ENCODE peak calls at places on chromosomes 11 and 22, in four cellular contexts. V is stimulated activated CD8-positive, alpha-beta memory T cell treated with anti-CD3 and anti-CD28 coated beads, Interleukin-4, amount 100 ng/mL, for 48 hours; N is anterior cingulate cortex; Z is body of pancreas. W is an unnamed sample.

GRCh38 chr11:65551572-65552398 is 6.4 kb downstream of the LTBP3 start:
- DNase-seq in N (no peak), Z (peak), V (peak), W (no peak)

GRCh38 chr22:48037618-48038017 is 1275.2 kb downstream of the TBC1D22A start:
- DNase-seq in N (no peak), V (no peak), Z (no peak), W (no peak)

GRCh38 chr22:37906364-37907008 is 389 bp downstream of the MICALL1 start:
- DNase-seq in V (peak), N (no peak), Z (no peak), W (no peak)

GRCh38 chr11:120566176-120566575 is 54.6 kb downstream of the GRIK4 start:
- DNase-seq in V (no peak), Z (no peak), N (no peak), W (no peak)

GRCh38 chr11:72141066-72141465 is 5.5 kb downstream of the FOLR3 start:
- DNase-seq in Z (no peak), N (no peak), V (peak), W (no peak)

GRCh38 chr11:3162410-3163240 is 2.5 kb downstream of the OSBPL5 start:
- DNase-seq in V (no peak), N (no peak), Z (peak), W (no peak)

GRCh38 chr11:76835928-76836612 is 24.6 kb upstream of the ACER3 start:
- DNase-seq in Z (peak), N (no peak), V (no peak), W (no peak)

GRCh38 chr11:66639066-66639813 is 737 bp downstream of the RBM4 start:
- DNase-seq in N (no peak), V (no peak), Z (no peak), W (no peak)

GRCh38 chr11:110373061-110373702 is 56.6 kb upstream of the FDX1 start:
- DNase-seq in N (no peak), V (no peak), Z (no peak), W (no peak)

GRCh38 chr11:93784935-93785360 is 866 bp downstream of the MED17 start:
- DNase-seq in N (no peak), Z (no peak), V (peak), W (no peak)

GRCh38 chr22:35301370-35301874 is 1.7 kb downstream of the TOM1 start:
- DNase-seq in V (no peak), N (no peak), Z (no peak), W (no peak)

GRCh38 chr11:3686751-3687150 is 15.6 kb upstream of the CHRNA10 start:
- DNase-seq in N (no peak), V (no peak), Z (no peak), W (no peak)

GRCh38 chr11:13384837-13385417 is 78.1 kb downstream of the BTBD10 start:
- DNase-seq in V (peak), N (no peak), Z (no peak), W (no peak)

GRCh38 chr22:19730662-19731360 is 7.5 kb downstream of the GP1BB start:
- DNase-seq in N (peak), Z (peak), V (peak), W (no peak)

GRCh38 chr22:39253427-39254070 is 8.8 kb upstream of the PDGFB start:
- DNase-seq in N (no peak), Z (peak), V (peak), W (no peak)

GRCh38 chr11:113681711-113682410 is 24.2 kb downstream of the TMPRSS5 start:
- DNase-seq in N (no peak), V (no peak), Z (no peak), W (no peak)

GRCh38 chr11:127411283-127411682 is 410.7 kb upstream of the KIRREL3 start:
- DNase-seq in Z (no peak), N (no peak), V (no peak), W (no peak)

GRCh38 chr11:69232821-69233760 is 60.9 kb upstream of the MYEOV start:
- DNase-seq in V (no peak), Z (peak), N (no peak), W (no peak)

GRCh38 chr22:23301591-23301990 is 121.3 kb downstream of the BCR start:
- DNase-seq in N (no peak), V (no peak), Z (no peak), W (no peak)

GRCh38 chr11:1194977-1195689 is 27.7 kb upstream of the MUC5B start:
- DNase-seq in Z (peak), V (no peak), N (no peak), W (no peak)

GRCh38 chr22:35899736-35900135 is 128.9 kb downstream of the RBFOX2 start:
- DNase-seq in N (no peak), V (no peak), Z (no peak), W (no peak)

GRCh38 chr22:27875951-27876350 is 43.1 kb downstream of the PITPNB start:
- DNase-seq in V (no peak), Z (no peak), N (no peak), W (no peak)

GRCh38 chr11:15379483-15379882 is 264.8 kb downstream of the INSC start:
- DNase-seq in Z (no peak), N (no peak), V (no peak), W (no peak)

GRCh38 chr11:2838091-2838490 is 47.5 kb downstream of the CDKN1C start:
- DNase-seq in N (no peak), Z (no peak), V (no peak), W (no peak)

GRCh38 chr22:44845191-44845590 is 92.8 kb downstream of the ARHGAP8 start:
- DNase-seq in V (no peak), N (no peak), Z (no peak), W (no peak)

GRCh38 chr22:49365191-49365837 is 462.4 kb downstream of the BRD1 start:
- DNase-seq in N (no peak), Z (no peak), V (no peak), W (no peak)

GRCh38 chr11:74272276-74272675 is 39.2 kb downstream of the P4HA3 start:
- DNase-seq in Z (no peak), V (no peak), N (no peak), W (no peak)

GRCh38 chr11:129960216-129961214 is 42.1 kb downstream of the PRDM10 start:
- DNase-seq in N (no peak), Z (no peak), V (peak), W (no peak)

GRCh38 chr22:49642331-49642730 is 185.3 kb downstream of the BRD1 start:
- DNase-seq in Z (peak), N (no peak), V (no peak), W (no peak)

GRCh38 chr11:31720666-31721199 is 90.4 kb downstream of the PAX6 start:
- DNase-seq in V (no peak), Z (no peak), N (no peak), W (no peak)

GRCh38 chr11:11218287-11218986 is 134.6 kb downstream of the CSNK2A3 start:
- DNase-seq in N (no peak), V (no peak), Z (peak), W (no peak)

GRCh38 chr11:1640076-1640946 is 10.7 kb downstream of the KRTAP5-5 start:
- DNase-seq in N (no peak), V (peak), Z (peak), W (no peak)

W was measured in esophagus squamous epithelium.